ENCODE peak calls at places on chromosomes 6 and 20, in four cellular contexts. I, R, H and C are unnamed samples.
A peak's percentile ranks its signal among the peaks of the same experiment; 100 is the strongest.

GRCh38 chr20:63748356-63749270 is 9.0 kb downstream of the SLC2A4RG start:
- DNase-seq in I (no peak), R (no peak), H (no peak), C (no peak)

GRCh38 chr6:132648356-132648755 is 10.6 kb downstream of the TAAR1 start:
- DNase-seq in I (no peak), R (no peak), H (no peak), C (no peak)

GRCh38 chr20:38217791-38218565 is 42.6 kb downstream of the KIAA1755 start:
- DNase-seq in I (no peak), R (no peak), H (peak; percentile 43), C (no peak)

GRCh38 chr6:22598386-22598785 is 29.0 kb downstream of the HDGFL1 start:
- DNase-seq in I (no peak), R (no peak), H (no peak), C (no peak)

GRCh38 chr6:139361211-139361610 is 13.2 kb downstream of the CITED2 start:
- DNase-seq in I (peak; percentile 49), R (no peak), H (no peak), C (no peak)

GRCh38 chr6:145745861-145746260 is 10.5 kb upstream of the EPM2A start:
- DNase-seq in I (no peak), R (no peak), H (no peak), C (no peak)

GRCh38 chr20:47111576-47111975 is 216.9 kb downstream of the EYA2 start:
- DNase-seq in I (no peak), R (no peak), H (no peak), C (no peak)

GRCh38 chr6:128731249-128732165 is 151.4 kb upstream of the LAMA2 start:
- DNase-seq in I (peak; percentile 41), R (no peak), H (no peak), C (no peak)

GRCh38 chr20:58075980-58076749 is 152.3 kb downstream of the ANKRD60 start:
- DNase-seq in I (no peak), R (no peak), H (no peak), C (no peak)

GRCh38 chr6:19325335-19325789 is 511.8 kb upstream of the ID4 start:
- DNase-seq in I (no peak), R (no peak), H (no peak), C (no peak)

GRCh38 chr6:80223743-80224212 is 117.3 kb downstream of the BCKDHB start:
- DNase-seq in I (no peak), R (no peak), H (no peak), C (peak; percentile 51)

GRCh38 chr6:164791498-164791897 is 517.9 kb downstream of the C6orf118 start:
- DNase-seq in I (no peak), R (no peak), H (no peak), C (no peak)

GRCh38 chr20:19609642-19610223 is 148.3 kb upstream of the RIN2 start:
- DNase-seq in I (no peak), R (no peak), H (no peak), C (no peak)

GRCh38 chr6:139126255-139126654 is 8.6 kb upstream of the HECA start:
- DNase-seq in I (no peak), R (peak; percentile 24), H (no peak), C (no peak)

GRCh38 chr20:41137412-41138216 is at the start of gene PLCG1:
- DNase-seq in I (peak; percentile 89), R (peak; percentile 78), H (peak; percentile 86), C (peak; percentile 89)

GRCh38 chr6:75273009-75273408 is 11.6 kb downstream of the TMEM30A start:
- DNase-seq in I (no peak), R (no peak), H (no peak), C (no peak)

GRCh38 chr6:9138856-9139426 is 703.6 kb upstream of the SLC35B3 start:
- DNase-seq in I (no peak), R (no peak), H (no peak), C (no peak)

GRCh38 chr6:5995705-5996686 is 10.7 kb downstream of the NRN1 start:
- DNase-seq in I (peak; percentile 46), R (no peak), H (peak; percentile 79), C (peak; percentile 78)

GRCh38 chr6:121652726-121653623 is 217.5 kb downstream of the GJA1 start:
- DNase-seq in I (no peak), R (no peak), H (no peak), C (no peak)

GRCh38 chr20:10982692-10983091 is 308.9 kb upstream of the JAG1 start:
- DNase-seq in I (no peak), R (no peak), H (peak; percentile 46), C (peak; percentile 77)

GRCh38 chr20:37071481-37071911 is 24.3 kb downstream of the RBL1 start:
- DNase-seq in I (peak; percentile 69), R (peak; percentile 32), H (no peak), C (no peak)

GRCh38 chr20:35601021-35601973 is 14.3 kb upstream of the SPAG4 start:
- DNase-seq in I (no peak), R (peak; percentile 80), H (peak; percentile 80), C (peak; percentile 87)

GRCh38 chr6:153024401-153025017 is 22.0 kb upstream of the MTRF1L start:
- DNase-seq in I (peak; percentile 91), R (peak; percentile 24), H (no peak), C (no peak)

GRCh38 chr6:148846778-148847761 is 100.2 kb downstream of the UST start:
- DNase-seq in I (no peak), R (no peak), H (no peak), C (no peak)

GRCh38 chr6:148109732-148110131 is 232.9 kb upstream of the SASH1 start:
- DNase-seq in I (no peak), R (no peak), H (no peak), C (no peak)

GRCh38 chr20:60191014-60191413 is 232.8 kb downstream of the CDH26 start:
- DNase-seq in I (no peak), R (no peak), H (no peak), C (no peak)

GRCh38 chr6:149239573-149240209 is 77.8 kb upstream of the TAB2 start:
- DNase-seq in I (no peak), R (no peak), H (no peak), C (no peak)

GRCh38 chr6:147564556-147564955 is 56.1 kb downstream of the SAMD5 start:
- DNase-seq in I (no peak), R (no peak), H (no peak), C (no peak)

GRCh38 chr6:17705778-17706579 is 746 bp downstream of the NUP153 start:
- DNase-seq in I (peak; percentile 92), R (peak; percentile 68), H (peak; percentile 59), C (peak; percentile 70)

GRCh38 chr20:62424249-62425109 is 2.9 kb downstream of the RBBP8NL start:
- DNase-seq in I (no peak), R (no peak), H (no peak), C (no peak)

GRCh38 chr6:123527406-123527805 is 109.3 kb downstream of the TRDN start:
- DNase-seq in I (no peak), R (no peak), H (no peak), C (no peak)

GRCh38 chr20:48283470-48284110 is 498.3 kb upstream of the SULF2 start:
- DNase-seq in I (peak; percentile 9), R (no peak), H (peak; percentile 23), C (peak; percentile 69)

GRCh38 chr6:24439858-24440539 is 37.3 kb downstream of the MRS2 start:
- DNase-seq in I (no peak), R (no peak), H (no peak), C (no peak)

GRCh38 chr6:160690458-160690857 is 11.6 kb upstream of the PLG start:
- DNase-seq in I (no peak), R (no peak), H (no peak), C (no peak)

GRCh38 chr6:4607793-4608192 is 168.4 kb upstream of the CDYL start:
- DNase-seq in I (no peak), R (no peak), H (no peak), C (no peak)